ENCODE peak calls at places on chromosomes 16 and 17, in nine cellular contexts. One of them, this sample, is unnamed.

GRCh38 chr17:13601317-13601775 is 383 bp downstream of the HS3ST3A1 start:
- DNase-seq in cardiac muscle cell: no peak
- DNase-seq in CD8-positive, alpha-beta T cell: no peak
- DNase-seq in AG04449: no peak
- DNase-seq in AG04450: no peak
- DNase-seq in bronchial epithelial cell: no peak
- DNase-seq in mesothelial cell of epicardium: no peak
- DNase-seq in heart right ventricle: no peak
- DNase-seq in right lobe of liver: no peak
- DNase-seq in this sample: no peak

GRCh38 chr17:55341432-55341831 is 76.7 kb downstream of the HLF start:
- DNase-seq in cardiac muscle cell: peak
- DNase-seq in CD8-positive, alpha-beta T cell: no peak
- DNase-seq in AG04449: no peak
- DNase-seq in AG04450: no peak
- DNase-seq in bronchial epithelial cell: peak
- DNase-seq in mesothelial cell of epicardium: no peak
- DNase-seq in heart right ventricle: no peak
- DNase-seq in right lobe of liver: no peak
- DNase-seq in this sample: peak

GRCh38 chr16:51773491-51773890 is 622.4 kb upstream of the SALL1 start:
- DNase-seq in cardiac muscle cell: no peak
- DNase-seq in CD8-positive, alpha-beta T cell: no peak
- DNase-seq in AG04449: no peak
- DNase-seq in AG04450: no peak
- DNase-seq in bronchial epithelial cell: no peak
- DNase-seq in mesothelial cell of epicardium: no peak
- DNase-seq in heart right ventricle: no peak
- DNase-seq in right lobe of liver: no peak
- DNase-seq in this sample: no peak

GRCh38 chr16:11742041-11742535 is 569 bp downstream of the TXNDC11 start:
- DNase-seq in cardiac muscle cell: no peak
- DNase-seq in CD8-positive, alpha-beta T cell: peak
- DNase-seq in AG04449: no peak
- DNase-seq in AG04450: no peak
- DNase-seq in bronchial epithelial cell: no peak
- DNase-seq in mesothelial cell of epicardium: no peak
- DNase-seq in heart right ventricle: peak
- DNase-seq in right lobe of liver: peak
- DNase-seq in this sample: peak

GRCh38 chr16:70416748-70417616 is 21.9 kb downstream of the ST3GAL2 start:
- DNase-seq in cardiac muscle cell: no peak
- DNase-seq in CD8-positive, alpha-beta T cell: no peak
- DNase-seq in AG04449: no peak
- DNase-seq in AG04450: no peak
- DNase-seq in bronchial epithelial cell: no peak
- DNase-seq in mesothelial cell of epicardium: no peak
- DNase-seq in heart right ventricle: no peak
- DNase-seq in right lobe of liver: no peak
- DNase-seq in this sample: no peak

GRCh38 chr16:47574091-47575054 is 113.2 kb downstream of the PHKB start:
- DNase-seq in cardiac muscle cell: peak
- DNase-seq in CD8-positive, alpha-beta T cell: no peak
- DNase-seq in AG04449: no peak
- DNase-seq in AG04450: no peak
- DNase-seq in bronchial epithelial cell: peak
- DNase-seq in mesothelial cell of epicardium: no peak
- DNase-seq in heart right ventricle: no peak
- DNase-seq in right lobe of liver: no peak
- DNase-seq in this sample: peak

GRCh38 chr17:79633937-79634813 is 23.3 kb upstream of the RBFOX3 start:
- DNase-seq in cardiac muscle cell: no peak
- DNase-seq in CD8-positive, alpha-beta T cell: no peak
- DNase-seq in AG04449: no peak
- DNase-seq in AG04450: no peak
- DNase-seq in bronchial epithelial cell: no peak
- DNase-seq in mesothelial cell of epicardium: peak
- DNase-seq in heart right ventricle: no peak
- DNase-seq in right lobe of liver: peak
- DNase-seq in this sample: no peak

GRCh38 chr16:55499951-55500350 is 8.9 kb upstream of the LPCAT2 start:
- DNase-seq in cardiac muscle cell: peak
- DNase-seq in CD8-positive, alpha-beta T cell: no peak
- DNase-seq in AG04449: peak
- DNase-seq in AG04450: peak
- DNase-seq in bronchial epithelial cell: peak
- DNase-seq in mesothelial cell of epicardium: peak
- DNase-seq in heart right ventricle: no peak
- DNase-seq in right lobe of liver: no peak
- DNase-seq in this sample: peak

GRCh38 chr17:39082482-39082881 is 69.0 kb downstream of the PLXDC1 start:
- DNase-seq in cardiac muscle cell: peak
- DNase-seq in CD8-positive, alpha-beta T cell: no peak
- DNase-seq in AG04449: no peak
- DNase-seq in AG04450: no peak
- DNase-seq in bronchial epithelial cell: no peak
- DNase-seq in mesothelial cell of epicardium: no peak
- DNase-seq in heart right ventricle: peak
- DNase-seq in right lobe of liver: no peak
- DNase-seq in this sample: no peak

GRCh38 chr17:16980061-16980460 is 8.1 kb upstream of the TNFRSF13B start:
- DNase-seq in cardiac muscle cell: no peak
- DNase-seq in CD8-positive, alpha-beta T cell: no peak
- DNase-seq in AG04449: no peak
- DNase-seq in AG04450: no peak
- DNase-seq in bronchial epithelial cell: no peak
- DNase-seq in mesothelial cell of epicardium: no peak
- DNase-seq in heart right ventricle: no peak
- DNase-seq in right lobe of liver: no peak
- DNase-seq in this sample: no peak

GRCh38 chr17:79779088-79779529 is 1.2 kb downstream of the CBX2 start:
- DNase-seq in cardiac muscle cell: no peak
- DNase-seq in CD8-positive, alpha-beta T cell: no peak
- DNase-seq in AG04449: no peak
- DNase-seq in AG04450: no peak
- DNase-seq in bronchial epithelial cell: no peak
- DNase-seq in mesothelial cell of epicardium: no peak
- DNase-seq in heart right ventricle: no peak
- DNase-seq in right lobe of liver: no peak
- DNase-seq in this sample: no peak

GRCh38 chr17:45371414-45372324 is 54.8 kb upstream of the MAP3K14 start:
- DNase-seq in cardiac muscle cell: peak
- DNase-seq in CD8-positive, alpha-beta T cell: no peak
- DNase-seq in AG04449: peak
- DNase-seq in AG04450: peak
- DNase-seq in bronchial epithelial cell: peak
- DNase-seq in mesothelial cell of epicardium: peak
- DNase-seq in heart right ventricle: peak
- DNase-seq in right lobe of liver: peak
- DNase-seq in this sample: peak

GRCh38 chr17:70629902-70630301 is 460.6 kb downstream of the KCNJ2 start:
- DNase-seq in cardiac muscle cell: peak
- DNase-seq in CD8-positive, alpha-beta T cell: no peak
- DNase-seq in AG04449: no peak
- DNase-seq in AG04450: no peak
- DNase-seq in bronchial epithelial cell: peak
- DNase-seq in mesothelial cell of epicardium: no peak
- DNase-seq in heart right ventricle: no peak
- DNase-seq in right lobe of liver: no peak
- DNase-seq in this sample: peak
- TF ChIP-seq CTCF in cardiac muscle cell: peak
- TF ChIP-seq CTCF in CD8-positive, alpha-beta T cell: no peak
- TF ChIP-seq CTCF in AG04449: no peak
- TF ChIP-seq CTCF in AG04450: peak
- TF ChIP-seq CTCF in bronchial epithelial cell: peak
- TF ChIP-seq CTCF in mesothelial cell of epicardium: peak
- TF ChIP-seq CTCF in heart right ventricle: peak
- TF ChIP-seq CTCF in right lobe of liver: peak
- TF ChIP-seq CTCF in this sample: peak

GRCh38 chr17:4734857-4735475 is 3.7 kb downstream of the MED11 start:
- DNase-seq in cardiac muscle cell: no peak
- DNase-seq in CD8-positive, alpha-beta T cell: no peak
- DNase-seq in AG04449: no peak
- DNase-seq in AG04450: no peak
- DNase-seq in bronchial epithelial cell: no peak
- DNase-seq in mesothelial cell of epicardium: no peak
- DNase-seq in heart right ventricle: no peak
- DNase-seq in right lobe of liver: no peak
- DNase-seq in this sample: no peak

GRCh38 chr17:4728124-4728523 is 3.1 kb upstream of the MED11 start:
- DNase-seq in cardiac muscle cell: peak
- DNase-seq in CD8-positive, alpha-beta T cell: no peak
- DNase-seq in AG04449: no peak
- DNase-seq in AG04450: no peak
- DNase-seq in bronchial epithelial cell: peak
- DNase-seq in mesothelial cell of epicardium: no peak
- DNase-seq in heart right ventricle: no peak
- DNase-seq in right lobe of liver: no peak
- DNase-seq in this sample: peak

GRCh38 chr17:4735825-4736651 is 3.6 kb upstream of the ZMYND15 start:
- DNase-seq in cardiac muscle cell: peak
- DNase-seq in CD8-positive, alpha-beta T cell: no peak
- DNase-seq in AG04449: no peak
- DNase-seq in AG04450: no peak
- DNase-seq in bronchial epithelial cell: no peak
- DNase-seq in mesothelial cell of epicardium: no peak
- DNase-seq in heart right ventricle: no peak
- DNase-seq in right lobe of liver: no peak
- DNase-seq in this sample: no peak

GRCh38 chr17:4738136-4739121 is 1.2 kb upstream of the ZMYND15 start:
- DNase-seq in cardiac muscle cell: no peak
- DNase-seq in CD8-positive, alpha-beta T cell: no peak
- DNase-seq in AG04449: no peak
- DNase-seq in AG04450: no peak
- DNase-seq in bronchial epithelial cell: peak
- DNase-seq in mesothelial cell of epicardium: no peak
- DNase-seq in heart right ventricle: no peak
- DNase-seq in right lobe of liver: no peak
- DNase-seq in this sample: peak

DNA sequence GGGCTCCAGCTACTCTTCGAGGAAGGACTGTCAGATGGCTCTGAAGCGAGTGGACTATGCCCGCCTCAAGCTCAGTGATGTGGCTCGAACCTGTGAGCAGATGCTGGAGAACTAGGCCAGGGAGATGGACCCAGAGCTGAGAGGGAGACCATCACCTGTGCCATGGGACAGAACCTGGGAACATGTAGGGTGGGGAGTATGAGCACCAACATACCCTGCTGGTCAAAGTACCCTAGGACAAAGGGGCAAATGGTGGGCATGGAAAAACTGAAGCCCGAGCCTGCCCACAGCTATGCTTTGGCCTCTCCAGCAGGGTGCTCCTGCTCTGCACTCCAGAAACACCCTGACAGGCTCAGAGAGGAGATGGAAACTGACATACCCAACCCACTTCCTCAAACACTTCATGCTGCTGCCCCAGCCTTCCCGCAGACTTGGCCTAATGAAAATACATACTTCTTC is 1.9 kb downstream of the MED11 start:
- DNase-seq in cardiac muscle cell: no peak
- DNase-seq in CD8-positive, alpha-beta T cell: no peak
- DNase-seq in AG04449: no peak
- DNase-seq in AG04450: no peak
- DNase-seq in bronchial epithelial cell: no peak
- DNase-seq in mesothelial cell of epicardium: no peak
- DNase-seq in heart right ventricle: no peak
- DNase-seq in right lobe of liver: no peak
- DNase-seq in this sample: peak
- TF ChIP-seq CTCF in cardiac muscle cell: no peak
- TF ChIP-seq CTCF in CD8-positive, alpha-beta T cell: no peak
- TF ChIP-seq CTCF in AG04449: no peak
- TF ChIP-seq CTCF in AG04450: no peak
- TF ChIP-seq CTCF in bronchial epithelial cell: peak
- TF ChIP-seq CTCF in mesothelial cell of epicardium: no peak
- TF ChIP-seq CTCF in heart right ventricle: no peak
- TF ChIP-seq CTCF in right lobe of liver: peak
- TF ChIP-seq CTCF in this sample: peak

GRCh38 chr16:16183562-16183961 is 39.7 kb downstream of the ABCC6 start:
- DNase-seq in cardiac muscle cell: no peak
- DNase-seq in CD8-positive, alpha-beta T cell: no peak
- DNase-seq in AG04449: no peak
- DNase-seq in AG04450: no peak
- DNase-seq in bronchial epithelial cell: no peak
- DNase-seq in mesothelial cell of epicardium: no peak
- DNase-seq in heart right ventricle: no peak
- DNase-seq in right lobe of liver: no peak
- DNase-seq in this sample: no peak
- TF ChIP-seq CTCF in cardiac muscle cell: peak
- TF ChIP-seq CTCF in CD8-positive, alpha-beta T cell: no peak
- TF ChIP-seq CTCF in AG04449: no peak
- TF ChIP-seq CTCF in AG04450: peak
- TF ChIP-seq CTCF in bronchial epithelial cell: peak
- TF ChIP-seq CTCF in mesothelial cell of epicardium: no peak
- TF ChIP-seq CTCF in heart right ventricle: no peak
- TF ChIP-seq CTCF in right lobe of liver: no peak
- TF ChIP-seq CTCF in this sample: no peak

GRCh38 chr17:36506831-36507230 is 20.4 kb downstream of the ZNHIT3 start:
- DNase-seq in cardiac muscle cell: no peak
- DNase-seq in CD8-positive, alpha-beta T cell: no peak
- DNase-seq in AG04449: no peak
- DNase-seq in AG04450: no peak
- DNase-seq in bronchial epithelial cell: no peak
- DNase-seq in mesothelial cell of epicardium: no peak
- DNase-seq in heart right ventricle: no peak
- DNase-seq in right lobe of liver: no peak
- DNase-seq in this sample: no peak
- TF ChIP-seq CTCF in cardiac muscle cell: no peak
- TF ChIP-seq CTCF in CD8-positive, alpha-beta T cell: no peak
- TF ChIP-seq CTCF in AG04449: no peak
- TF ChIP-seq CTCF in AG04450: no peak
- TF ChIP-seq CTCF in bronchial epithelial cell: no peak
- TF ChIP-seq CTCF in mesothelial cell of epicardium: no peak
- TF ChIP-seq CTCF in heart right ventricle: no peak
- TF ChIP-seq CTCF in right lobe of liver: no peak
- TF ChIP-seq CTCF in this sample: no peak